ENCODE peak calls at places on chromosomes 1 and 21, in five cellular contexts. D is CD8-positive, alpha-beta T cell; T is colonic mucosa; J is lung; L is fibroblast of lung. V is an unnamed sample.

GRCh38 chr1:2526824-2527552 is 592 bp upstream of the PANK4 start:
- DNase-seq in L (peak), T (peak), D (peak), J (no peak), V (peak)

GRCh38 chr21:44006017-44006624 is 6.0 kb upstream of the TRAPPC10 start:
- DNase-seq in D (no peak), T (no peak), L (peak), J (no peak), V (no peak)

GRCh38 chr1:204624631-204625216 is 60.8 kb downstream of the LRRN2 start:
- DNase-seq in D (no peak), J (no peak), L (no peak), T (no peak), V (no peak)

GRCh38 chr1:84653130-84653680 is 37.1 kb downstream of the SSX2IP start:
- DNase-seq in J (no peak), L (peak), D (no peak), T (no peak), V (no peak)

GRCh38 chr1:41799723-41800122 is 119.0 kb downstream of the HIVEP3 start:
- DNase-seq in J (no peak), L (peak), T (no peak), D (no peak), V (no peak)

GRCh38 chr1:34742667-34743270 is 12.1 kb upstream of the GJB5 start:
- DNase-seq in J (peak), D (peak), L (peak), T (peak), V (peak)

GRCh38 chr1:11671544-11672286 is 7.7 kb downstream of the FBXO6 start:
- DNase-seq in J (no peak), D (no peak), T (no peak), L (no peak), V (no peak)

GRCh38 chr1:246110343-246111219 is 396.5 kb downstream of the SMYD3 start:
- DNase-seq in L (peak), D (no peak), T (no peak), J (no peak), V (peak)

GRCh38 chr1:155300553-155301329 is 497 bp downstream of the PKLR start:
- DNase-seq in D (no peak), L (no peak), J (no peak), T (peak), V (no peak)

GRCh38 chr1:208243851-208244583 is at the start of gene PLXNA2:
- DNase-seq in T (peak), D (peak), L (peak), J (peak), V (peak)

GRCh38 chr1:173946380-173946921 is 29.3 kb upstream of the SERPINC1 start:
- DNase-seq in J (no peak), D (no peak), L (no peak), T (no peak), V (no peak)

GRCh38 chr1:1510912-1511532 is 940 bp upstream of the ATAD3A start:
- DNase-seq in J (peak), T (peak), D (no peak), L (no peak), V (no peak)

GRCh38 chr21:37270576-37271365 is 3.6 kb upstream of the VPS26C start:
- DNase-seq in T (no peak), D (no peak), L (no peak), J (no peak), V (no peak)

GRCh38 chr1:147561473-147561840 is 20.2 kb downstream of the BCL9 start:
- DNase-seq in T (no peak), J (no peak), D (no peak), L (no peak), V (no peak)

GRCh38 chr1:225958041-225958440 is 17.0 kb upstream of the LEFTY2 start:
- DNase-seq in T (no peak), J (no peak), D (no peak), L (no peak), V (no peak)

GRCh38 chr1:147168626-147169058 is 3.6 kb downstream of the PRKAB2 start:
- DNase-seq in J (no peak), L (peak), D (no peak), T (peak), V (peak)

GRCh38 chr1:183783896-183784637 is 20.9 kb upstream of the RGL1 start:
- DNase-seq in L (peak), J (no peak), D (no peak), T (no peak), V (no peak)

GRCh38 chr1:100928128-100928527 is 32.2 kb downstream of the SLC30A7 start:
- DNase-seq in D (no peak), L (no peak), T (no peak), J (no peak), V (no peak)

GRCh38 chr1:72062584-72062983 is 219.8 kb downstream of the NEGR1 start:
- DNase-seq in T (no peak), D (no peak), J (no peak), L (peak), V (no peak)

GRCh38 chr1:172293379-172293778 is 127.1 kb upstream of the C1orf105 start:
- DNase-seq in T (no peak), J (no peak), L (peak), D (no peak), V (no peak)

GRCh38 chr1:61457526-61457925 is 267.4 kb downstream of the TM2D1 start:
- DNase-seq in J (no peak), D (no peak), T (no peak), L (no peak), V (no peak)

GRCh38 chr1:58903450-58904298 is 119.8 kb upstream of the JUN start:
- DNase-seq in T (peak), D (peak), L (peak), J (peak), V (peak)

GRCh38 chr1:17915511-17916205 is 160.5 kb downstream of the ACTL8 start:
- DNase-seq in T (no peak), J (no peak), D (no peak), L (no peak), V (no peak)

GRCh38 chr1:44616991-44617702 is 57.1 kb downstream of the TMEM53 start:
- DNase-seq in D (no peak), L (peak), T (no peak), J (no peak), V (no peak)

GRCh38 chr1:198909973-198910372 is 271.1 kb downstream of the PTPRC start:
- DNase-seq in D (no peak), J (no peak), L (no peak), T (no peak), V (no peak)

GRCh38 chr1:229003233-229004031 is 267.5 kb upstream of the RAB4A start:
- DNase-seq in T (no peak), L (peak), J (no peak), D (no peak), V (no peak)

GRCh38 chr1:67135354-67135753 is 584 bp upstream of the C1orf141 start:
- DNase-seq in D (no peak), J (no peak), T (no peak), L (peak), V (no peak)

GRCh38 chr1:182080955-182081582 is 19.6 kb upstream of the ZNF648 start:
- DNase-seq in T (no peak), D (no peak), L (peak), J (no peak), V (peak)

GRCh38 chr21:42567181-42567560 is 53.5 kb downstream of the SLC37A1 start:
- DNase-seq in D (no peak), J (no peak), L (no peak), T (no peak), V (no peak)

GRCh38 chr1:51671527-51672325 is 54.8 kb downstream of the OSBPL9 start:
- DNase-seq in L (peak), T (no peak), D (no peak), J (no peak), V (no peak)

GRCh38 chr1:119467857-119468666 is 38.9 kb upstream of the HSD3B1 start:
- DNase-seq in L (no peak), D (no peak), J (no peak), T (peak), V (no peak)

GRCh38 chr1:168180148-168180524 is 1.4 kb downstream of the TIPRL start:
- DNase-seq in L (no peak), J (no peak), D (no peak), T (peak), V (no peak)

GRCh38 chr1:67850151-67850551 is 16.9 kb upstream of the GNG12 start:
- DNase-seq in D (no peak), T (no peak), J (no peak), L (peak), V (peak)

GRCh38 chr1:159800177-159800935 is 1.8 kb upstream of the FCRL6 start:
- DNase-seq in D (peak), T (no peak), L (no peak), J (no peak), V (peak)

GRCh38 chr1:23452011-23452411 is 27.5 kb upstream of the TCEA3 start:
- DNase-seq in D (peak), L (peak), J (peak), T (peak), V (no peak)

GRCh38 chr1:100584761-100585745 is 47.1 kb downstream of the GPR88 start:
- DNase-seq in D (no peak), L (no peak), J (no peak), T (no peak), V (peak)

GRCh38 chr1:233240839-233241682 is 54.5 kb downstream of the PCNX2 start:
- DNase-seq in T (peak), J (peak), L (peak), D (peak), V (peak)

GRCh38 chr1:185650602-185651230 is 83.5 kb upstream of the HMCN1 start:
- DNase-seq in J (no peak), D (no peak), T (peak), L (no peak), V (no peak)

GRCh38 chr1:8089535-8090228 is 63.6 kb upstream of the ERRFI1 start:
- DNase-seq in L (peak), D (no peak), T (no peak), J (no peak), V (no peak)

GRCh38 chr1:54218883-54219687 is 19.1 kb downstream of the MRPL37 start:
- DNase-seq in J (no peak), T (peak), L (peak), D (no peak), V (peak)
- H3K27ac ChIP-seq in J (peak), T (peak), L (peak), D (no peak), V (no peak)

GRCh38 chr1:178578541-178578940 is 65.6 kb downstream of the TEX35 start:
- DNase-seq in D (no peak), L (no peak), T (no peak), J (no peak), V (no peak)
- H3K4me3 ChIP-seq in D (no peak), L (no peak), T (no peak), J (no peak), V (no peak)

GRCh38 chr1:115137191-115137590 is 47.9 kb upstream of the TSPAN2 start:
- DNase-seq in T (no peak), D (no peak), L (no peak), J (no peak), V (no peak)
- H3K27ac ChIP-seq in T (no peak), D (no peak), L (no peak), J (no peak), V (no peak)

GRCh38 chr1:56340977-56341376 is 238.4 kb downstream of the PLPP3 start:
- DNase-seq in J (no peak), T (no peak), L (no peak), D (no peak), V (no peak)

GRCh38 chr1:56339786-56340465 is 239.4 kb downstream of the PLPP3 start:
- DNase-seq in D (no peak), J (no peak), T (no peak), L (peak), V (no peak)

DNA sequence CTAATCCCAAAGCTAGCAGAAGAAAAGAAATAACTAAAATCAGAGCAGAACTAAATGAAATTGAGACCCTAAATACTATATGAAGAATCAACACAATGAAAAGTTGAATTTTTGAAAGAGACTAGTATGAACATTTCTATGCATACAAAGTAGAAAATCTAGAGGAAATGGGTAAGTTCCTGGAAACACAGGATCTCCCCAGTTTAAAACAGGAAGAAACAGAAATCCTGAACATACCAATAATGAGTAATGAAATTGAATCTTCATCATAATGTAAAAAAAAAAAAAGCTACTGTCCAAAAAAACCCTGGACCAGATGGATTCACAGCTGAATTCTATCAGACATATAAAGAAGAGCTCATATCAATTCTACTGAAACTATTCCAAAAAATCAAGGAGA is 233.5 kb downstream of the PLPP3 start:
- DNase-seq in D (no peak), T (no peak), J (no peak), L (no peak), V (no peak)
- H3K4me3 ChIP-seq in D (no peak), T (no peak), J (no peak), L (no peak), V (no peak)

DNA sequence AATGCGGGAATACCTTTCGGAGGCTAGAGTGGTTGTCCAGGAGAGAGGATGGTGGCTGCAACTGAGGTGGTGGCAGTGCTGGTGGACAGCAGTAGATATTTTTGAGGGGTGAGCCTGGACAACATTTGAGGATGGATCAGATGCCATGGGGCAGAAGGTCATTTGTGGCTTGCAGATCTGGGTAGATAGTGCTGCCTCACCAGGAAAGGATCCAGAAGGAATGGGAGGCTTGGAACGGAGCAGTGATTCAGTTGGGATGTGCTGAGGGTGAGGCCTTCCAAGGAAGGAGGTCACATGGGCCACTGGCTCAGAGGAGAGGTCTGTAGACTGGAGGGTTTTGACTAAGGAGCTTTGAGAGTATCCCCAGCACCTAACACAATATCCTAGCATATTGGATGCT is 110.8 kb upstream of the KAZN start:
- DNase-seq in L (no peak), J (no peak), D (no peak), T (no peak), V (no peak)
- H3K27ac ChIP-seq in L (no peak), J (no peak), D (no peak), T (no peak), V (no peak)

GRCh38 chr1:209756608-209757445 is 974 bp downstream of the TRAF3IP3 start:
- DNase-seq in D (peak), L (no peak), T (no peak), J (peak), V (no peak)
- H3K4me3 ChIP-seq in D (peak), L (no peak), T (peak), J (peak), V (no peak)

GRCh38 chr1:115215703-115216521 is 122.1 kb downstream of the NGF start:
- DNase-seq in T (no peak), L (no peak), D (no peak), J (no peak), V (no peak)

GRCh38 chr1:115215110-115215509 is 122.9 kb downstream of the NGF start:
- DNase-seq in L (no peak), J (no peak), T (no peak), D (no peak), V (no peak)

GRCh38 chr1:115214098-115214497 is 124.0 kb downstream of the NGF start:
- DNase-seq in D (no peak), J (no peak), L (no peak), T (no peak), V (no peak)

GRCh38 chr1:115211071-115211745 is 121.9 kb upstream of the TSPAN2 start:
- DNase-seq in D (no peak), J (no peak), L (no peak), T (no peak), V (no peak)

GRCh38 chr1:115213130-115213529 is 123.8 kb upstream of the TSPAN2 start:
- DNase-seq in T (no peak), L (no peak), J (no peak), D (no peak), V (no peak)
- H3K27ac ChIP-seq in T (no peak), L (no peak), J (no peak), D (no peak), V (no peak)